ENCODE peak calls at places on chromosomes 1 and 21, in seven cellular contexts. One of them, this sample, is unnamed.

GRCh38 chr1:92538413-92539061 is 51.8 kb upstream of the GFI1 start:
- DNase-seq in endothelial cell of umbilical vein: peak; percentile 21
- DNase-seq in K562: no peak
- DNase-seq in HCT116: no peak
- DNase-seq in GM12878: peak; percentile 51
- DNase-seq in H1: no peak
- DNase-seq in HepG2: no peak
- DNase-seq in this sample: no peak

GRCh38 chr1:209896346-209896745 is 41.7 kb upstream of the SYT14 start:
- DNase-seq in endothelial cell of umbilical vein: no peak
- DNase-seq in K562: no peak
- DNase-seq in HCT116: no peak
- DNase-seq in GM12878: no peak
- DNase-seq in H1: no peak
- DNase-seq in HepG2: no peak
- DNase-seq in this sample: no peak

GRCh38 chr1:230509281-230509977 is 83.3 kb upstream of the PGBD5 start:
- DNase-seq in endothelial cell of umbilical vein: no peak
- DNase-seq in K562: no peak
- DNase-seq in HCT116: no peak
- DNase-seq in GM12878: peak; percentile 19
- DNase-seq in H1: no peak
- DNase-seq in HepG2: no peak
- DNase-seq in this sample: no peak

GRCh38 chr1:47569681-47570470 is 132.0 kb downstream of the FOXD2 start:
- DNase-seq in endothelial cell of umbilical vein: peak; percentile 93
- DNase-seq in K562: peak; percentile 24
- DNase-seq in HCT116: peak; percentile 79
- DNase-seq in GM12878: no peak
- DNase-seq in H1: no peak
- DNase-seq in HepG2: peak; percentile 64
- DNase-seq in this sample: no peak

GRCh38 chr1:10074059-10074854 is 41.5 kb downstream of the UBE4B start:
- DNase-seq in endothelial cell of umbilical vein: peak; percentile 37
- DNase-seq in K562: peak; percentile 66
- DNase-seq in HCT116: no peak
- DNase-seq in GM12878: peak; percentile 40
- DNase-seq in H1: no peak
- DNase-seq in HepG2: no peak
- DNase-seq in this sample: no peak

GRCh38 chr1:81920245-81920740 is 119.6 kb downstream of the ADGRL2 start:
- DNase-seq in endothelial cell of umbilical vein: no peak
- DNase-seq in K562: no peak
- DNase-seq in HCT116: no peak
- DNase-seq in GM12878: no peak
- DNase-seq in H1: peak; percentile 59
- DNase-seq in HepG2: no peak
- DNase-seq in this sample: no peak

GRCh38 chr1:12745126-12745991 is 641 bp upstream of the CFAP107 start:
- DNase-seq in endothelial cell of umbilical vein: no peak
- DNase-seq in K562: no peak
- DNase-seq in HCT116: no peak
- DNase-seq in GM12878: no peak
- DNase-seq in H1: no peak
- DNase-seq in HepG2: no peak
- DNase-seq in this sample: peak; percentile 40

GRCh38 chr21:31161157-31161556 is 122.9 kb upstream of the KRTAP19-8 start:
- DNase-seq in endothelial cell of umbilical vein: no peak
- DNase-seq in K562: no peak
- DNase-seq in HCT116: no peak
- DNase-seq in GM12878: no peak
- DNase-seq in H1: no peak
- DNase-seq in HepG2: no peak
- DNase-seq in this sample: no peak

GRCh38 chr1:216485042-216485441 is 61.8 kb upstream of the USH2A start:
- DNase-seq in endothelial cell of umbilical vein: no peak
- DNase-seq in K562: no peak
- DNase-seq in HCT116: no peak
- DNase-seq in GM12878: no peak
- DNase-seq in H1: no peak
- DNase-seq in HepG2: no peak
- DNase-seq in this sample: no peak

GRCh38 chr1:108747128-108747827 is 804 bp downstream of the STXBP3 start:
- DNase-seq in endothelial cell of umbilical vein: peak; percentile 87
- DNase-seq in K562: peak; percentile 91
- DNase-seq in HCT116: peak; percentile 70
- DNase-seq in GM12878: peak; percentile 13
- DNase-seq in H1: peak; percentile 66
- DNase-seq in HepG2: peak; percentile 79
- DNase-seq in this sample: no peak

GRCh38 chr1:1680031-1680911 is 12.3 kb downstream of the SLC35E2B start:
- DNase-seq in endothelial cell of umbilical vein: no peak
- DNase-seq in K562: peak; percentile 18
- DNase-seq in HCT116: no peak
- DNase-seq in GM12878: no peak
- DNase-seq in H1: no peak
- DNase-seq in HepG2: no peak
- DNase-seq in this sample: no peak

GRCh38 chr1:8204823-8205222 is 113.1 kb upstream of the SLC45A1 start:
- DNase-seq in endothelial cell of umbilical vein: no peak
- DNase-seq in K562: no peak
- DNase-seq in HCT116: no peak
- DNase-seq in GM12878: no peak
- DNase-seq in H1: no peak
- DNase-seq in HepG2: no peak
- DNase-seq in this sample: no peak

GRCh38 chr1:44108241-44108640 is 10.4 kb upstream of the KLF17 start:
- DNase-seq in endothelial cell of umbilical vein: no peak
- DNase-seq in K562: no peak
- DNase-seq in HCT116: no peak
- DNase-seq in GM12878: no peak
- DNase-seq in H1: no peak
- DNase-seq in HepG2: no peak
- DNase-seq in this sample: no peak

GRCh38 chr1:193086342-193086741 is 18.9 kb downstream of the GLRX2 start:
- DNase-seq in endothelial cell of umbilical vein: no peak
- DNase-seq in K562: no peak
- DNase-seq in HCT116: no peak
- DNase-seq in GM12878: no peak
- DNase-seq in H1: no peak
- DNase-seq in HepG2: no peak
- DNase-seq in this sample: no peak

DNA sequence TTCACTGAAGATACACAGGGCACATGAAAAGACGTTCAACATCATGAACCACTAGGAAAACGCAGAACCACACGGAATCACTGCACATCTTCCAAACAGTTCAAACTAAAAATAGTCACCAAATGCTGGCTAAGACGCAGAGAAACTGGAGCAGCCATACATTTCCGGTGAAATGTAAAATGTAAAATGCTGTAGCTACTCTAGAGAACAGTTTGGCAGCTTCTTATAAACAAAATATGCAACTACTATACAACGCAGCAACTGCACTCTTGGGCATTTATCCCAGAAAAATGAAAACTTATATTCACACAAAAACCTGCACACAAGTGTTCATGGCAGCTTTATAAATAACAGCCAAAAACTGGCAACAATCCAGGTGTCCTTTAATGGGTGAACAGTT is 118.5 kb downstream of the UBR4 start:
- DNase-seq in endothelial cell of umbilical vein: no peak
- DNase-seq in K562: no peak
- DNase-seq in HCT116: no peak
- DNase-seq in GM12878: no peak
- DNase-seq in H1: no peak
- DNase-seq in HepG2: no peak
- DNase-seq in this sample: no peak
- H3K9ac ChIP-seq in endothelial cell of umbilical vein: no peak overlapping the region
- H3K9ac ChIP-seq in K562: no peak overlapping the region
- H3K9ac ChIP-seq in HCT116: no peak overlapping the region
- H3K9ac ChIP-seq in GM12878: no peak overlapping the region
- H3K9ac ChIP-seq in H1: no peak overlapping the region
- H3K9ac ChIP-seq in HepG2: no peak overlapping the region
- H3K9ac ChIP-seq in this sample: no peak overlapping the region

GRCh38 chr1:95625224-95625623 is 391.2 kb downstream of the RWDD3 start:
- DNase-seq in endothelial cell of umbilical vein: no peak
- DNase-seq in K562: no peak
- DNase-seq in HCT116: no peak
- DNase-seq in GM12878: no peak
- DNase-seq in H1: no peak
- DNase-seq in HepG2: peak; percentile 43
- DNase-seq in this sample: no peak

GRCh38 chr1:95614197-95614596 is 380.2 kb downstream of the RWDD3 start:
- DNase-seq in endothelial cell of umbilical vein: no peak
- DNase-seq in K562: no peak
- DNase-seq in HCT116: no peak
- DNase-seq in GM12878: no peak
- DNase-seq in H1: no peak
- DNase-seq in HepG2: no peak
- DNase-seq in this sample: no peak

GRCh38 chr1:95622609-95623008 is 388.6 kb downstream of the RWDD3 start:
- DNase-seq in endothelial cell of umbilical vein: no peak
- DNase-seq in K562: no peak
- DNase-seq in HCT116: no peak
- DNase-seq in GM12878: no peak
- DNase-seq in H1: no peak
- DNase-seq in HepG2: no peak
- DNase-seq in this sample: no peak

GRCh38 chr1:95620076-95620475 is 386.1 kb downstream of the RWDD3 start:
- DNase-seq in endothelial cell of umbilical vein: no peak
- DNase-seq in K562: no peak
- DNase-seq in HCT116: no peak
- DNase-seq in GM12878: no peak
- DNase-seq in H1: no peak
- DNase-seq in HepG2: no peak
- DNase-seq in this sample: no peak
- TF ChIP-seq POLR2AphosphoS5 in endothelial cell of umbilical vein: no peak
- TF ChIP-seq POLR2AphosphoS5 in K562: no peak
- TF ChIP-seq POLR2AphosphoS5 in HCT116: no peak
- TF ChIP-seq POLR2AphosphoS5 in GM12878: no peak
- TF ChIP-seq POLR2AphosphoS5 in H1: no peak
- TF ChIP-seq POLR2AphosphoS5 in HepG2: no peak
- TF ChIP-seq POLR2AphosphoS5 in this sample: no peak

GRCh38 chr1:57422271-57423134 is 1.4 kb downstream of the DAB1 start:
- DNase-seq in endothelial cell of umbilical vein: no peak
- DNase-seq in K562: no peak
- DNase-seq in HCT116: no peak
- DNase-seq in GM12878: no peak
- DNase-seq in H1: peak; percentile 70
- DNase-seq in HepG2: no peak
- DNase-seq in this sample: no peak
- TF ChIP-seq EZH2 in endothelial cell of umbilical vein: peak; percentile 27
- TF ChIP-seq EZH2 in K562: no peak
- TF ChIP-seq EZH2 in HCT116: no peak
- TF ChIP-seq EZH2 in GM12878: no peak
- TF ChIP-seq EZH2 in H1: no peak
- TF ChIP-seq EZH2 in HepG2: peak; percentile 88
- TF ChIP-seq EZH2 in this sample: no peak

GRCh38 chr1:196497824-196498223 is 110.4 kb downstream of the KCNT2 start:
- DNase-seq in endothelial cell of umbilical vein: no peak
- DNase-seq in K562: no peak
- DNase-seq in HCT116: no peak
- DNase-seq in GM12878: no peak
- DNase-seq in H1: no peak
- DNase-seq in HepG2: no peak
- DNase-seq in this sample: no peak
- H3K9ac ChIP-seq in endothelial cell of umbilical vein: no peak overlapping the region
- H3K9ac ChIP-seq in K562: no peak overlapping the region
- H3K9ac ChIP-seq in HCT116: no peak overlapping the region
- H3K9ac ChIP-seq in GM12878: no peak overlapping the region
- H3K9ac ChIP-seq in H1: no peak overlapping the region
- H3K9ac ChIP-seq in HepG2: no peak overlapping the region
- H3K9ac ChIP-seq in this sample: no peak overlapping the region

GRCh38 chr1:27430903-27431653 is 38.7 kb downstream of the GPR3 start:
- DNase-seq in endothelial cell of umbilical vein: peak; percentile 77
- DNase-seq in K562: peak; percentile 51
- DNase-seq in HCT116: no peak
- DNase-seq in GM12878: no peak
- DNase-seq in H1: no peak
- DNase-seq in HepG2: no peak
- DNase-seq in this sample: no peak

GRCh38 chr1:27438621-27439061 is 46.2 kb downstream of the GPR3 start:
- DNase-seq in endothelial cell of umbilical vein: no peak
- DNase-seq in K562: no peak
- DNase-seq in HCT116: no peak
- DNase-seq in GM12878: no peak
- DNase-seq in H1: no peak
- DNase-seq in HepG2: no peak
- DNase-seq in this sample: no peak

GRCh38 chr1:27439150-27439549 is 46.7 kb downstream of the GPR3 start:
- DNase-seq in endothelial cell of umbilical vein: no peak
- DNase-seq in K562: no peak
- DNase-seq in HCT116: no peak
- DNase-seq in GM12878: no peak
- DNase-seq in H1: no peak
- DNase-seq in HepG2: no peak
- DNase-seq in this sample: no peak

GRCh38 chr1:27435566-27436203 is 43.3 kb downstream of the GPR3 start:
- DNase-seq in endothelial cell of umbilical vein: no peak
- DNase-seq in K562: no peak
- DNase-seq in HCT116: no peak
- DNase-seq in GM12878: no peak
- DNase-seq in H1: no peak
- DNase-seq in HepG2: no peak
- DNase-seq in this sample: no peak

GRCh38 chr1:27436204-27437159 is 44.1 kb downstream of the GPR3 start:
- DNase-seq in endothelial cell of umbilical vein: peak; percentile 69
- DNase-seq in K562: peak; percentile 62
- DNase-seq in HCT116: peak; percentile 3
- DNase-seq in GM12878: no peak
- DNase-seq in H1: no peak
- DNase-seq in HepG2: peak; percentile 25
- DNase-seq in this sample: no peak
- TF ChIP-seq POLR2AphosphoS5 in endothelial cell of umbilical vein: no peak
- TF ChIP-seq POLR2AphosphoS5 in K562: no peak
- TF ChIP-seq POLR2AphosphoS5 in HCT116: peak; percentile 16
- TF ChIP-seq POLR2AphosphoS5 in GM12878: no peak
- TF ChIP-seq POLR2AphosphoS5 in H1: no peak
- TF ChIP-seq POLR2AphosphoS5 in HepG2: no peak
- TF ChIP-seq POLR2AphosphoS5 in this sample: no peak

DNA sequence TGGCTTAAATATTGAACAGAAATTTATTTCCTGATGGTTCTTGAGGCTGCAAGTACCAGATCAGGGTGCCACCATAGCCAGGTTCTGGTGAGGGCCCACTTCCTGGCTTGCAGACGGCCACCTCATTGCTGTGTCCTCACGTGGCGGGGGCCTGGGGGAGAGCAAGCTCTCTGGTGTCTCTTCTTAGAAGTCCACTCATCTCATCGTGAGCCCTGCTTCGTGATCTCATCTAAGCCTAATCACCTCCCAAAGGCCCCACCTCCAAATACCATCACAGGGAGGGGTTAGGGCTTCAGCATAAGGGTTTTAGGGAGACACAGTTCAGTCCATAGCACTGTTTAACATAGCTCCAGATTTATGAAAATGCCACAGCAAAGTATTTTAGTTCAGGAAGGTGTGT is 119.6 kb downstream of the PRDM2 start:
- DNase-seq in endothelial cell of umbilical vein: no peak
- DNase-seq in K562: no peak
- DNase-seq in HCT116: no peak
- DNase-seq in GM12878: no peak
- DNase-seq in H1: peak; percentile 37
- DNase-seq in HepG2: no peak
- DNase-seq in this sample: no peak
- TF ChIP-seq EZH2 in endothelial cell of umbilical vein: no peak
- TF ChIP-seq EZH2 in K562: no peak
- TF ChIP-seq EZH2 in HCT116: no peak
- TF ChIP-seq EZH2 in GM12878: no peak
- TF ChIP-seq EZH2 in H1: no peak
- TF ChIP-seq EZH2 in HepG2: no peak
- TF ChIP-seq EZH2 in this sample: no peak